ENCODE peak calls at places on chromosomes 7 and 10, in five cellular contexts. L, D, P, H and I are unnamed samples. For H3K9me3, the result is how much of the 10 kb centered on the place peaks cover.

GRCh38 chr7:126720232-126720631 is 532.5 kb downstream of the GRM8 start:
- DNase-seq in L (no peak), D (no peak), P (no peak), H (no peak), I (no peak)

GRCh38 chr7:141333459-141333858 is 217.8 kb upstream of the AGK start:
- DNase-seq in L (no peak), D (no peak), P (no peak), H (peak), I (no peak)

GRCh38 chr7:12882710-12883109 is 195.3 kb downstream of the ARL4A start:
- DNase-seq in L (no peak), D (no peak), P (no peak), H (no peak), I (no peak)

GRCh38 chr7:29866490-29866930 is 60.2 kb downstream of the WIPF3 start:
- DNase-seq in L (peak), D (peak), P (no peak), H (peak), I (peak)

GRCh38 chr10:80357000-80357803 is 621 bp downstream of the DYDC2 start:
- DNase-seq in L (no peak), D (no peak), P (no peak), H (peak), I (no peak)

GRCh38 chr10:123703195-123703790 is 37.1 kb downstream of the GPR26 start:
- DNase-seq in L (no peak), D (no peak), P (no peak), H (no peak), I (no peak)

GRCh38 chr10:34643620-34644019 is 171.5 kb downstream of the PARD3 start:
- DNase-seq in L (no peak), D (no peak), P (no peak), H (no peak), I (no peak)

GRCh38 chr10:63586048-63586447 is 64.8 kb downstream of the REEP3 start:
- DNase-seq in L (no peak), D (no peak), P (no peak), H (no peak), I (no peak)

GRCh38 chr7:96640054-96640453 is 69.6 kb downstream of the SEM1 start:
- DNase-seq in L (no peak), D (no peak), P (no peak), H (no peak), I (no peak)

GRCh38 chr7:78099715-78100477 is 301.3 kb downstream of the PHTF2 start:
- DNase-seq in L (no peak), D (no peak), P (no peak), H (no peak), I (no peak)

GRCh38 chr10:91680521-91680920 is 47.6 kb upstream of the PPP1R3C start:
- DNase-seq in L (no peak), D (no peak), P (no peak), H (no peak), I (no peak)

GRCh38 chr7:55548295-55548731 is 24.0 kb downstream of the VOPP1 start:
- DNase-seq in L (no peak), D (no peak), P (no peak), H (no peak), I (no peak)

GRCh38 chr10:104880655-104881222 is 239.6 kb downstream of the SORCS3 start:
- DNase-seq in L (no peak), D (no peak), P (no peak), H (no peak), I (no peak)

GRCh38 chr7:108452707-108453106 is 3.5 kb downstream of the NRCAM start:
- DNase-seq in L (no peak), D (no peak), P (no peak), H (no peak), I (no peak)

GRCh38 chr7:143811-144453 is 48.4 kb upstream of the FAM20C start:
- DNase-seq in L (no peak), D (no peak), P (no peak), H (no peak), I (no peak)

DNA sequence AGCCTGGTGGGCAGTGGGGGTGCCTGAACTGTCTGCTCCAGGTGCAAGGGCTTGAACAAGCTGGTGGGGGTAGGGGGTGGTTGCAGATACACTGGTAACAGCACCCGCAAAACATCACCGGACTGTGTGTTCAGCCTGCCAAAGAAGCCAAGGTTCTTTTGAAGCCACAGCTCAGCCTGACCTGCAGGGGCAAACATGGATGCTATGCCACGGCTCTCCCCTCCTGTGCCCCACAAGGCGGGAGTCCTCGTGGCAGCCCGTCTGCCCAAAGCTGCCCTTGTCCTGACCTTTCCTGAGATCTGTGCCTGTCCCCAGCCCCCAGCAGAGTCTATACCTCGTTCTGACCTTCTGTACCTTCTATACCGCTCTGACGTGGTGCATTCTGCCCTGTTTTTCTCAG is 285.7 kb downstream of the GLRX3 start:
- DNase-seq in L (no peak), D (no peak), P (no peak), H (no peak), I (no peak)
- H3K9me3 ChIP-seq in L (under half), D (under half), P (under half), H (under half), I (under half)

GRCh38 chr10:48838830-48839229 is 100.8 kb downstream of the LRRC18 start:
- DNase-seq in L (no peak), D (no peak), P (no peak), H (no peak), I (no peak)
- H3K4me3 ChIP-seq in L (no peak), D (no peak), P (no peak), H (no peak), I (no peak)

GRCh38 chr7:159138508-159138907 is 6.2 kb downstream of the VIPR2 start:
- DNase-seq in L (no peak), D (no peak), P (no peak), H (no peak), I (no peak)
- H3K9me3 ChIP-seq in L (under half), D (under half), P (under half), H (under half), I (under half)

GRCh38 chr7:6175642-6176041 is 96.8 kb downstream of the CYTH3 start:
- DNase-seq in L (peak), D (no peak), P (no peak), H (peak), I (peak)

GRCh38 chr7:6170571-6171531 is 101.6 kb downstream of the CYTH3 start:
- DNase-seq in L (no peak), D (no peak), P (no peak), H (peak), I (no peak)

GRCh38 chr7:6171532-6172330 is 100.7 kb downstream of the CYTH3 start:
- DNase-seq in L (no peak), D (no peak), P (no peak), H (peak), I (no peak)

GRCh38 chr7:6169805-6170520 is 102.5 kb downstream of the CYTH3 start:
- DNase-seq in L (no peak), D (no peak), P (no peak), H (peak), I (no peak)

DNA sequence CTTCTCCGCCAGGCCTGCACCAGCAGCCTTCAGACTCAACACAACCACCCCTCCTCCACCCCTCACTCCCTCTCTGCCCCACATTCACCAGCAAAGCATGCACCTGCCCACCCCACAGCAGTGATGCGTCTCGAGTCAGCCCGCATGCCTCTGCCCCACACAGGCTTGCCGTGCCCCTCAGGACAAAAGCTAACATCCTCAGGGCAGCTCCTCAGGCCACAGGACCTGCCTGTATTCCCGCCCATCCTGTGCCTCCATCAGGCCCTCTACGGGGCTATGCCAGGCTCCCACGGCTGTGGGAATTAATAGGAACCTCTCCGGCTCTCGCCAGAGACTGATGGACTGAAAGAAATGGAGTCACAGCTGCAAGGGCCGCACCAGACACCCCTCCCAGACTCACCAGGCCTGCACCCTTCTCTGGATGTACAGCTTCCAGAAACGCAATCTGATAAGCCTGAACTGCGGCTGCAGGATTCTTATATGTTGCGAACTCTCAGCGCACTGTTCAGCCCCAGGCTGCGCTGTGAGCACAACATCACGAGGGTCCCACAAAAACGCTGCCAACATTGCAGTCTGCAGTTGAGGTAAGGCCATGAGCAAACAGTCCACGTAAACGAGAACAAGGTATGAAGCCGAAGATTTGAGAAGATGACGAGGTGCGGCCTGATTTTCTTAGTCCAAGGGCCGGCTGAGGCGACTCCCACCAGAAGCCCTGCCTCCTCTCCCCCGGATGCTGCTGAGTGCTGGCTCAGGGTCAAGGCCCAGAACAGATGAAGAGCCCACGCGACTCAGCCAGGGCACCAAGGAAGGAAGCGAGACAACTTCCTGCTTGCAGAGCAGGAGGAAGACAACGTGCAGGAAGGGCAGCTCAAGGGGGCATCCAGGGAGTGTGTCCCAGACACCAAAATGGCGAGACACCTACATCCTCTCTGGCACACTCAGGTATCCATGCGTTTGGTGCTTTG is 99.8 kb downstream of the CYTH3 start:
- DNase-seq in L (no peak), D (no peak), P (no peak), H (peak), I (no peak)
- H3K4me3 ChIP-seq in L (no peak), D (no peak), P (no peak), H (no peak), I (no peak)

GRCh38 chr10:129322872-129323271 is 144.2 kb upstream of the MGMT start:
- DNase-seq in L (no peak), D (no peak), P (no peak), H (no peak), I (no peak)
- H3K9me3 ChIP-seq in L (under half), D (under half), P (under half), H (under half), I (under half)

DNA sequence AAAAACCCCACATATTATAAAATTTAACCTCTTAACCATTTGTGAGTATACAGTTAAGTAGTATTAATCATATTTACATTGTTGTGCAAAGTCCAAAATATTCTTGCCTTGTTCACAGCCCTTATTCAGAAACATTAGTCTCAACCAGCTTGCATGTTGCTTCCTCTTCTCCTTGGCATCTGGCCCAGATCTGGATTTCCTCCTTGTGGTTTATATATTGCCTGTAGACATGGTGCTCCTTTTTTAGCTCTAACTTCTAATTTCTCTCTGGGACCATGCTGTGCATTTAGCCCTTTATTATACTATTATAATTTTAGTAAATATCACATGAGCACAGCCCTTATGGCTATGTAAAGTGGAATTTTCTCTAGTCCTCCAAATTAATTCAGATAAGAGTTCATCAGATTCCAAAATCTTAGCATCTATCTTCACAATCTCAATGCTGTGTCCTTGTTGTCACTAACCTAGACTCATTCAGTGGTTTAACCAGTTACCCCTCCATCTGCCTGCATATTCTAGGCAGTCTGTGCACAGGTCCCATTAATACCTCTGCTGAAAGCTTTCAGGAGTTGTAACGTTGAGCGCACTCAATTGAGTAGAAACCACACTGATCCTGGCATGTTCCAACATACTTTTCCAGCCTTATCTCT is 7.9 kb downstream of the CPED1 start:
- DNase-seq in L (peak), D (peak), P (no peak), H (peak), I (peak)
- H3K4me3 ChIP-seq in L (no peak), D (no peak), P (no peak), H (no peak), I (no peak)

GRCh38 chr10:4882704-4883078 is 56.7 kb downstream of the AKR1E2 start:
- DNase-seq in L (no peak), D (no peak), P (no peak), H (no peak), I (no peak)

GRCh38 chr10:4885142-4885541 is 59.1 kb downstream of the AKR1E2 start:
- DNase-seq in L (no peak), D (no peak), P (no peak), H (no peak), I (no peak)

GRCh38 chr10:4883079-4883739 is 57.2 kb downstream of the AKR1E2 start:
- DNase-seq in L (no peak), D (no peak), P (no peak), H (peak), I (no peak)
- H3K9me3 ChIP-seq in L (under half), D (under half), P (under half), H (under half), I (under half)

DNA sequence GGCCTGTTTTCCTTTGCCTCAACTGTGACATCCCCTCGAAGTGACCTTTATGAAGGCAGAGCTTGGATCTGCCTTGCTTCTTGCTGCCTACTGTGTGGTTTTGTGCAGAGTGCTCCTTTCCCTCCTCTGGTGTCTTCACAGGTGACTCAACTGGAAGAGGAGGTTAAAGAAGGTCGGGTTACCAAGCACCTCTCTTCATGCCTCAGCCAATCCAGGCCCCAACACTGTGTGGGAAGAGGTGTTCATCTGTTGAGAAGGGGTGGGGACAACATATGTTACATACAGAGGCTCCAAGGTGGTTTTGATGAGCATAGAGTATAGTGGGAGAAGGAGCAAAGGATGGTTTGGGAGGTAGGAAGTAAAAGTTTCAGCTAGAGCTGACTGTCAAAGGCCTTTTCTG is 155.7 kb downstream of the AUTS2 start:
- DNase-seq in L (no peak), D (no peak), P (no peak), H (no peak), I (no peak)
- H3K4me3 ChIP-seq in L (no peak), D (no peak), P (no peak), H (no peak), I (no peak)